ENCODE peak calls at places on chromosomes 16 and 17, in four cellular contexts. A is H1, T is GM12878, D is HepG2. Z is an unnamed sample.

GRCh38 chr17:69090365-69090764 is 29.6 kb upstream of the ABCA9 start:
- DNase-seq in A (no peak), D (no peak), T (no peak), Z (no peak)

GRCh38 chr17:43534909-43535308 is 11.2 kb downstream of the ETV4 start:
- DNase-seq in T (no peak), D (no peak), A (no peak), Z (no peak)

GRCh38 chr17:80427366-80428282 is 12.7 kb downstream of the ENDOV start:
- DNase-seq in A (no peak), T (no peak), D (no peak), Z (no peak)

GRCh38 chr17:63946440-63947363 is 14.6 kb upstream of the CD79B start:
- DNase-seq in T (no peak), D (peak; percentile 48), A (no peak), Z (no peak)

GRCh38 chr16:15507299-15507958 is 73.0 kb downstream of the BMERB1 start:
- DNase-seq in D (no peak), T (no peak), A (no peak), Z (no peak)

GRCh38 chr16:46745594-46745993 is 2.5 kb downstream of the MYLK3 start:
- DNase-seq in A (no peak), T (no peak), D (no peak), Z (no peak)

GRCh38 chr17:75411328-75412067 is 6.0 kb upstream of the GRB2 start:
- DNase-seq in T (no peak), D (no peak), A (no peak), Z (no peak)

GRCh38 chr17:61047517-61047916 is 352.1 kb upstream of the TBX2 start:
- DNase-seq in A (no peak), T (no peak), D (no peak), Z (no peak)

GRCh38 chr16:67647111-67647651 is 2.2 kb downstream of the CARMIL2 start:
- DNase-seq in T (no peak), A (no peak), D (no peak), Z (no peak)

GRCh38 chr16:28974007-28974436 is 556 bp upstream of the SPNS1 start:
- DNase-seq in T (no peak), A (peak; percentile 15), D (peak; percentile 70), Z (peak; percentile 61)

GRCh38 chr16:48194828-48195566 is 39.2 kb upstream of the ABCC12 start:
- DNase-seq in T (no peak), A (no peak), D (peak; percentile 86), Z (no peak)

GRCh38 chr17:50947844-50948514 is 81.8 kb upstream of the TOB1 start:
- DNase-seq in A (no peak), D (no peak), T (no peak), Z (no peak)

GRCh38 chr17:50948711-50949110 is 82.6 kb upstream of the TOB1 start:
- DNase-seq in T (no peak), A (no peak), D (no peak), Z (no peak)

GRCh38 chr17:50949128-50950001 is 83.2 kb upstream of the TOB1 start:
- DNase-seq in A (no peak), T (no peak), D (no peak), Z (no peak)

GRCh38 chr17:50952889-50953288 is 86.7 kb upstream of the TOB1 start:
- DNase-seq in D (no peak), T (no peak), A (no peak), Z (no peak)

GRCh38 chr17:50950002-50950877 is 84.1 kb upstream of the TOB1 start:
- DNase-seq in T (no peak), A (no peak), D (peak; percentile 65), Z (peak; percentile 32)
- H3K4me3 ChIP-seq in T (no peak overlapping the region), A (no peak overlapping the region), D (peak overlapping the region; percentile 69), Z (peak overlapping the region; percentile 3)

DNA sequence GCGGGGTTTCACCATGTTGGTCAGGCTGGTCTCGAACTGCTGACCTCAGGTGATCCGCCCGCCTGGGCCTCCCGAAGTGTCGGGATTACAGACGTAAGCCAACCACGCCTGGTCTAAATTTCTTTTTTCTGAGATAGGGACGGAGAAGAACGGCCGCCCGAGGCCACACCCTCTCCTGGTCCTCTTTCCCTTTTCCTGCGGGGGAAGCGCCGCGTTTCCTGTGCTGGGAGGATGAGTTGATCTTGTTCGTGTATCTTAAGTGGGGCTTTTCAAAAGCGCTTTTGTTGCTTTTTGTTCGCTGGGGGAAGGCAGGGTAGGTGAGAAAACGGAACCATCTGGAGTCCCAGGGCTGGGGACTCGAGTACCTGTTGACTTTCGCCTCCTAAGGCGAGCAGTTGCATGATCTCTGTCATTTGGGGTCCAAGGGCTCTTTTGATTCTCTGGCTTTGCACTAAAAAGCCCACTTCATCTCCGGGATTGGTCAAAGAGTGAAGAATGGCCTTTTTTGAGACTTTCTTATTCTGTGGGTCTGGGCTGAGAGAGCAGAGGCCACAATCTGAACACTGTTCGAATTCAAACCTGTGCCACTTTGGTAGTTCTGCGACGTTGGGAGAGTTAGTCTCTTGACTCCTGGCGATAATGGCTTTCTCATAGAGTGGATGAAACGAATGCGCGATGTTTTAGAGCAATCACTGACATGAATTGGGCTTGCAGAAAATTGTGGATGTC is 1.3 kb downstream of the FUS start:
- DNase-seq in D (no peak), A (no peak), T (no peak), Z (no peak)
- H3K4me1 ChIP-seq in D (peaks cover 64% of the 10 kb centered on the region), A (peaks cover 5% of the 10 kb centered on the region), T (peaks cover 22% of the 10 kb centered on the region), Z (peaks cover 11% of the 10 kb centered on the region)

DNA sequence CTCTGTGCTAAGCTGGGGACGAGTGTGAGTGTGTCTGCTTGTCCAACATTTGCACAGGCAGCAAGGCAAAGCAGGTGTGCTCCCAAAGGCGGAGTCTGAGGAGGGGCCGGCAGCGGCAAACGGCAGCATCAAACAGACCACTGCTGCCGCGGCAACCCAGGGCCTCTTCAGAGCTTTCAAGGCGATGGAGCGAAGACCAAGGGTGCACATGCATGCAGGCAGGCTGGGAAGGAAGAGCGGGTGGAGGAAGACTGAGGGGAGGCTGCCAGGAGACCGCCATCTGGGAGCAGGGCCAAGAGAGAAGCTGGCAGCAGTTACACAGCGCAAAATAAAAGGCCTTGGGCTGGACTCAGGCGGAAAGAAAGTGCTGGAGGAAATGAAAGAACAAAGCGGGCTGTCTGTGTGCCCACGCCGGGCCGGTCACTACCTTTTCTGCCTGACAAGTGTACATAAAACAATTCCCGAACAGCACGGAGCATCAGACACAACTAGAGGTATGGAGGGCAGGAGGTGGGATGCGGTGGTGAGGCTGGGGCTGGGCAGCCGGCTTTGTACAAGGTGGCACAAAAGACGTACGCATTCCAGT is 8.5 kb downstream of the TIMM22 start:
- DNase-seq in D (no peak), T (no peak), A (no peak), Z (no peak)
- TF ChIP-seq SUZ12 in D (no peak), T (no peak), A (no peak), Z (no peak)

GRCh38 chr17:384622-385194 is 32.1 kb upstream of the RPH3AL start:
- DNase-seq in T (no peak), D (no peak), A (no peak), Z (no peak)
- H3K4me3 ChIP-seq in T (no peak overlapping the region), D (peak overlapping the region; percentile 70), A (peak overlapping the region; percentile 43), Z (peak overlapping the region; percentile 34)

DNA sequence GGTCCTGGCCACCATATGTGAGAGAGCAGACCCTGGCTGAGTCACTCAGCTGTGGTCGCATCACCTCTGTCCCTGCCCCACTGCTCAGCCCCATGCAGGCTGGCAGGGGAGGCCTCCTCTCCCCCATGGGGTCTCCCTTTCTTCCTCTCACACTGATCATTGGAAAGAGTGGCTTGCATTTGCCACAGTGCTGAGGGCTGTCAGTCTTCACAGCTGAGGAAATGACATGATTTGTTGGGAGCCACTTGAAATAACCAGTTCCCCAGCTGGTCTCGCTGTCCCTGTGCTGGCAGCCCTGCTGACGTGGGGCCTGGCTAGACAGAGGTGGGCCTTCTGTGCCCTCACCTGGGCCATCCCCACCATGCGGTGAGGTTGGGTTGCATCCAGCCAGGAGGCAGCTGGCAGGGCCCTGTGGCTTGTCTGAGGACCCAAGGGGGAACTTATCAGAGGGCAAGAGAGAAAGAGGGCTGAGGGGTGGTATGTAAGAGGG is 30.1 kb upstream of the MED9 start:
- DNase-seq in T (no peak), A (no peak), D (no peak), Z (no peak)
- H3K4me1 ChIP-seq in T (no peaks in the 10 kb centered on the region), A (peaks cover 4% of the 10 kb centered on the region), D (peaks cover 80% of the 10 kb centered on the region), Z (peaks cover 3% of the 10 kb centered on the region)

Z was measured in NT2/D1.